ENCODE peak calls at places on chromosomes 1 and 21, in nine cellular contexts. O is HCT116, X is HepG2, E is ovary, L is NB4, S is spleen, Q is stomach, B is esophagus squamous epithelium, G is heart left ventricle. I is an unnamed sample.

GRCh38 chr1:4699724-4700301 is 45.4 kb downstream of the AJAP1 start:
- DNase-seq in O (no peak), X (no peak), E (no peak), L (peak), S (no peak), Q (no peak), B (no peak), G (no peak), I (no peak)

GRCh38 chr1:154964359-154964758 is 2.8 kb upstream of the PYGO2 start:
- DNase-seq in O (no peak), X (no peak), E (no peak), L (no peak), S (no peak), Q (no peak), B (no peak), G (no peak), I (no peak)

GRCh38 chr21:25878334-25878733 is 143.6 kb downstream of the GABPA start:
- DNase-seq in O (no peak), X (no peak), E (no peak), L (no peak), S (no peak), Q (no peak), B (no peak), G (no peak), I (no peak)

GRCh38 chr1:12132078-12132477 is 34.7 kb upstream of the TNFRSF1B start:
- DNase-seq in O (no peak), X (no peak), E (no peak), L (no peak), S (peak), Q (no peak), B (no peak), G (no peak), I (no peak)

GRCh38 chr1:229028987-229029550 is 241.8 kb upstream of the RAB4A start:
- DNase-seq in O (no peak), X (no peak), E (no peak), L (peak), S (no peak), Q (no peak), B (no peak), G (no peak), I (no peak)

GRCh38 chr21:19049567-19049966 is 646.0 kb upstream of the TMPRSS15 start:
- DNase-seq in O (no peak), X (no peak), E (no peak), L (no peak), S (no peak), Q (no peak), B (no peak), G (no peak), I (no peak)

GRCh38 chr1:112337028-112337531 is 58.9 kb upstream of the CTTNBP2NL start:
- DNase-seq in O (peak), X (peak), E (no peak), L (peak), S (no peak), Q (peak), B (no peak), G (peak), I (no peak)

GRCh38 chr1:78286686-78287085 is 204.1 kb upstream of the PTGFR start:
- DNase-seq in O (no peak), X (no peak), E (no peak), L (peak), S (no peak), Q (no peak), B (no peak), G (no peak), I (no peak)

GRCh38 chr1:25062621-25063255 is 132.7 kb upstream of the RUNX3 start:
- DNase-seq in O (no peak), X (no peak), E (no peak), L (no peak), S (peak), Q (no peak), B (no peak), G (no peak), I (no peak)

DNA sequence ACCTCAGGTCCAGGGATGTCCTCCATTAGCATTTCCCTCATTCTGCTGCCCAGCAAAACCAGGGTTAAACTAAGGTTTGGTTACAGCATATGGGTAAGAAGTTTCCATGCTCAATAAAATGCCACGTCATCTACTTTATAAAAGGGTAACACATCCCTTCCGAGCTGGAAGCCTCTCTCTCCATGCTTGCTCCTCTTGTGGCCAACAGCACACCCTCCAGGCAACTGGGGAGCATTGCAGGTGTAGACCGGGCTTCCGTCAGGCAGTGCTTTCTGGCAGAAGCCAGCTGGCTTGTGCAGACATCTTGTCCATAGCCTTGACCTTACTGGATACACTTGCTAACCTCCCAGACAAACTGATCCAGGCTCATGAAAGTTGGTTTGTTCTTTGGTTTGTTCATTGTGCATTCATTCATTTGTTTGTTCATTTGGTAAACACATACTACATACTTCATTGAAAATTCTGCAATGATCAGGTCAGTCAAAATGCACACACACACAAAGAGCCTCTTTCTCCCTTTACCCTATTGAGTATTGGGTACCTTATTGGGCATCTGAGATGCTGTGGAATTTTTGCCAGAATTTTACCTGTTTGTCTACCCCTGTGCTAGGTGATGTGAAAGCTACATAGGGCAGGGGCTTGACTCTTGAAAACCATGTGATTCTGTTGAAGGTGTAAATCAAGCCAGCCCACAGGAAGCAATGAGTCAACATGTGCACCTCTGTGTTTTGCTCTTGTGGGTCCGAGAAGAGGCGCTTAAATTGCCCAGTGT is 422.8 kb downstream of the CAMTA1 start:
- DNase-seq in O (peak), X (peak), E (no peak), L (peak), S (peak), Q (peak), B (no peak), G (peak), I (no peak)
- TF ChIP-seq POLR2A in O (no peak), X (no peak), E (no peak), L (no peak), S (no peak), Q (no peak), B (no peak), G (no peak), I (no peak)

DNA sequence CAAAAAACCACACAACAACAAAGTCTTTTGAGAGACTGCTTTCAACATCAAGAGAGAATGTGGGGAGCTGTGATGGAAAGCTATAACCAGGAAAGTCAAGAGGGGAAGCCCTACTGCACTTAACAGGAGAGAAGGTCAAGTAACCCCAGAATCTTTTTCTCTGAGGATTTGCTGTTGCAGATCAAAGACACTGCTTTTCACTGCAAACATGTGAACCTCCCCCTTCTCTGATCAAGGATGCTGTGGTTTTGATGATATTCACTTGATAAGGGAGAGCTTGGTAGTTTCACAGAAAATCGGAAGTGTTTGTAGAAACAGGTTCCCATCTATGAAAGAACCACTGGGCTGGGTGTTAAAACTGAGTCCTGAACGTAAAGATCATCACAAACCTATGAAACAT is 4.8 kb downstream of the ETV3 start:
- DNase-seq in O (no peak), X (no peak), E (no peak), L (no peak), S (no peak), Q (no peak), B (no peak), G (no peak), I (no peak)
- H3K4me3 ChIP-seq in O (no peak), X (no peak), E (no peak), L (no peak), S (no peak), Q (no peak), B (no peak), G (no peak), I (no peak)

GRCh38 chr1:96536576-96536975 is 185.0 kb upstream of the PTBP2 start:
- DNase-seq in O (no peak), X (no peak), E (no peak), L (no peak), S (no peak), Q (no peak), B (no peak), G (no peak), I (no peak)

GRCh38 chr1:96533820-96534219 is 187.8 kb upstream of the PTBP2 start:
- DNase-seq in O (no peak), X (no peak), E (no peak), L (no peak), S (no peak), Q (no peak), B (no peak), G (no peak), I (no peak)

GRCh38 chr1:96538883-96539282 is 182.7 kb upstream of the PTBP2 start:
- DNase-seq in O (no peak), X (no peak), E (no peak), L (no peak), S (no peak), Q (no peak), B (no peak), G (peak), I (no peak)

GRCh38 chr1:96541491-96541890 is 180.1 kb upstream of the PTBP2 start:
- DNase-seq in O (no peak), X (no peak), E (no peak), L (no peak), S (no peak), Q (no peak), B (no peak), G (no peak), I (no peak)

DNA sequence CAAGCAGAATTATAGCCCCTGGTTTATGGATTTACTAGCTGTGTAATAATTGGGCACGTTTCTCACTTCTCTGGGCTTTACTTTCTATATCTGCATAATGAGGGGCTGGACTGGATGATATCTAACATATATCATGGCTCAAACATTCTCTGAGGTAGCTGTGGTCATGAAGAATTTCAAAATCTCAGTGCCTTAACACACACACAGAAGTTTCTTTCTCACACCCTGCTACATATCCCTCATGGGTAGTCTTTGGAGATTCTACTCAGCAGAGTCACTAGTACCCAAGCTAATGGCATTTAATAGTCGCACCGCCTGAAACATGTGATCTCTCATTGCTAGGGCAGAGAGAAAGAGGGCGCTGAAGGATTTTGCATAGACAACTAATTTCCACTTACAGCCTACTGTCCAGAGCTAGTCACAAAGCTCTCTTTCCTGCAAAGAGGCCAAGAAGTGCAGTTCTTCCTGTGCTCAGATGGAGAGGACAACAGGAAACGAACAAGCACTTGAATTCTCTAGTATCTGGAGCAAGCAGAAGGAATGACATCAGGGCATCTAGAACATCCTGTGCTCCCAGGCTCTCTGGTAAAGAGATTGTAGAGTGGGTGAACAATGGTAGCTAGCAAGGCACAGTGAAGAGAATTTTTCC is 183.5 kb upstream of the PTBP2 start:
- DNase-seq in O (no peak), X (peak), E (no peak), L (peak), S (no peak), Q (no peak), B (no peak), G (no peak), I (no peak)
- TF ChIP-seq CTCF in O (no peak), X (peak), E (no peak), L (no peak), S (no peak), Q (no peak), B (no peak), G (peak), I (no peak)

GRCh38 chr1:150567717-150568561 is 11.5 kb downstream of the MCL1 start:
- DNase-seq in O (no peak), X (peak), E (peak), L (no peak), S (peak), Q (peak), B (no peak), G (peak), I (peak)
- TF ChIP-seq POLR2A in O (no peak), X (no peak), E (no peak), L (no peak), S (no peak), Q (no peak), B (no peak), G (no peak), I (no peak)

DNA sequence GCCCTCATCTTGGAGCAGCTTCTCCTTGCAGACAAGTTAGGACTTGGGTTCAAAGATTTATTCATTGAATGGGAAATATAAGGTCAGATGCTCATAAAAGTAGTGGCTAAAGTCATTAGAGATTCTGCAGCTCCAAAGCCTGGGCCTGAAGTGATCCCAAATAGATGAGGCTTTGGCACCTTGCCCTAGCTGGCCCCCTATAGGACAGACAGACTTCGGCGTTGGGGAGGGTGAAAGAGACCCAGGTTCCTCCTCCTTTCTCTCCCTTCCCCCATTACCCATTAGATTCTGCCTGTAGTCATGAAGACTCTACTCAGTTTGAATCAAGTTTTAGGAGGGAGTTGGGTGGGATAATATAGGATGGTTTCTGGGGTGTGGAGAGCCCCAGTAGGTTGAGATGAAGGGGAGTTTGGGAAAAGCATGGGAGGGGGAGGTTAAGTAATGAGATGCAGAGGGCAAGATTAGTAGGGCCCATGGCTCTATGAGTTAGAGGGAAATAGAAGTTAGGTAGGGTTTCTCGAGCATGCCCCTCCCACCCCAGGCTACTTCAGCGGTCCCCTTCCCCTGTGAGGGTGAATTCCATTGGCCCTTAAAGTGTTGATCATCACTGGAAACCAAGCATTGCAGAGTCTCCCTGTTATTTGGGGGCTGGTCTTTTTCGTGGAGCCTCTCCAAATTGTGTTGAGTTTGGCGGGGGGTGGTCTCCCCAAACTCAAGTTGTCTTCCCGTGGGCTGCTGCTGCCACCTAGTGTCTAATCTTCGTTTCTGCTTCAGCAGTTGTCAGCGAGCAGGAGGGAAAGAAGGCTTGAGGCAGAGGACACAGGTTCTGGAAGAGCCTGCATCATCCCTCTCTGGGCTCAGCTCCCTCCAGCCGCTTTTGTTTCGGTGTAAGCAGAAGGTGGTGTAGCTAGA is 2.1 kb upstream of the AHDC1 start:
- DNase-seq in O (peak), X (peak), E (peak), L (peak), S (no peak), Q (peak), B (no peak), G (peak), I (no peak)
- H3K4me3 ChIP-seq in O (no peak), X (peak), E (no peak), L (no peak), S (no peak), Q (no peak), B (no peak), G (no peak), I (no peak)

GRCh38 chr1:207811920-207812720 is 60.3 kb downstream of the CD46 start:
- DNase-seq in O (no peak), X (peak), E (peak), L (peak), S (no peak), Q (peak), B (no peak), G (peak), I (no peak)
- TF ChIP-seq CTCF in O (peak), X (peak), E (no peak), L (peak), S (peak), Q (peak), B (no peak), G (peak), I (peak)

GRCh38 chr1:15603050-15603965 is 13.9 kb upstream of the DDI2 start:
- DNase-seq in O (no peak), X (peak), E (peak), L (peak), S (peak), Q (peak), B (peak), G (peak), I (peak)
- TF ChIP-seq POLR2A in O (no peak), X (peak), E (peak), L (peak), S (no peak), Q (no peak), B (no peak), G (no peak), I (peak)

GRCh38 chr1:117136749-117137148 is 15.2 kb upstream of the TRIM45 start:
- DNase-seq in O (no peak), X (no peak), E (no peak), L (no peak), S (no peak), Q (no peak), B (no peak), G (no peak), I (no peak)

GRCh38 chr1:117138556-117138955 is 17.0 kb upstream of the TRIM45 start:
- DNase-seq in O (no peak), X (no peak), E (no peak), L (no peak), S (no peak), Q (no peak), B (no peak), G (no peak), I (no peak)

GRCh38 chr1:117130526-117130925 is 9.0 kb upstream of the TRIM45 start:
- DNase-seq in O (no peak), X (no peak), E (no peak), L (no peak), S (no peak), Q (no peak), B (no peak), G (no peak), I (no peak)

GRCh38 chr1:117137281-117137680 is 15.7 kb upstream of the TRIM45 start:
- DNase-seq in O (no peak), X (no peak), E (no peak), L (no peak), S (no peak), Q (no peak), B (no peak), G (no peak), I (no peak)

DNA sequence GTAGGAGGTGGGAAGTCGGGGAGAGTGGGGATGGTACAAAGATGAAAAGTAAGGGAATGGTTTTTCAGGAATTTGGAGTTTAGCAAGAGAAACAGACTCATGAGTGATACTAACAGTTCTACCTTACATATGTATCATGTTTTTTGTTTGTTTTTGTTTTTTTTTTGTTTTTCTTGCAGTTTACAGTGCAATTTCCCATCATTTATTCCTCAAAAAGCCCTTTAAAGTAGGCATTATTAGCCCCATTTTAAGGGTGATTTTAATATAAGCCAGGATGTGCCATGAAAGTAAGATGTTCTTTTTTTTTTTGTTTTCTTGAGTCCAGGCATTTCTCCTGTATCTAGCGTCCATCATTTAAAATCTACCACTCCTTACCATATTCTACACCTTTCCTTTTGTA is 13.8 kb upstream of the TRIM45 start:
- DNase-seq in O (no peak), X (no peak), E (no peak), L (no peak), S (no peak), Q (no peak), B (no peak), G (no peak), I (no peak)
- H3K4me3 ChIP-seq in O (no peak), X (no peak), E (no peak), L (no peak), S (no peak), Q (no peak), B (no peak), G (no peak), I (no peak)